ENCODE peak calls at places on chromosomes 2 and 18, in nine cellular contexts. Q is lower lobe of right lung; Z is IMR-90; D is esophagus squamous epithelium; A is HepG2; G is adrenal gland; S is SK-N-SH; T is CD8-positive, alpha-beta T cell; Y is mucosa of descending colon. U is an unnamed sample. For H3K9me3, the result is how much of the 10 kb centered on the place peaks cover.

GRCh38 chr2:237244976-237245646 is 159.4 kb downstream of the COPS8 start:
- DNase-seq in Y (no peak), Q (no peak), S (no peak), G (no peak), A (no peak), Z (peak), T (no peak), D (no peak), U (no peak)

GRCh38 chr2:234164499-234165409 is 114.3 kb downstream of the SPP2 start:
- DNase-seq in D (no peak), Z (no peak), Y (no peak), S (no peak), G (no peak), T (peak), A (no peak), Q (no peak), U (no peak)

GRCh38 chr2:83103602-83104001 is 1355.5 kb downstream of the SUCLG1 start:
- DNase-seq in D (no peak), S (no peak), Q (no peak), A (no peak), T (no peak), Z (peak), G (no peak), Y (no peak), U (no peak)

GRCh38 chr2:226772389-226773179 is 27.0 kb downstream of the IRS1 start:
- DNase-seq in G (no peak), S (no peak), Z (peak), D (no peak), Q (no peak), T (no peak), Y (no peak), A (peak), U (no peak)

GRCh38 chr18:49731860-49732311 is 81.4 kb downstream of the ACAA2 start:
- DNase-seq in Z (no peak), D (no peak), G (no peak), A (peak), S (no peak), Q (no peak), T (no peak), Y (no peak), U (no peak)

GRCh38 chr2:46381263-46381849 is 84.1 kb downstream of the EPAS1 start:
- DNase-seq in Y (no peak), G (peak), S (no peak), Q (no peak), T (no peak), Z (peak), A (no peak), D (no peak), U (no peak)

GRCh38 chr2:241584446-241584845 is 25.9 kb downstream of the BOK start:
- DNase-seq in Y (no peak), Q (peak), S (no peak), Z (peak), A (no peak), G (no peak), D (no peak), T (no peak), U (no peak)

GRCh38 chr2:232577841-232578240 is 27.4 kb downstream of the EIF4E2 start:
- DNase-seq in Y (no peak), S (no peak), G (no peak), T (no peak), A (no peak), Q (no peak), D (no peak), Z (no peak), U (no peak)

GRCh38 chr18:13051159-13051558 is 60.0 kb downstream of the CEP192 start:
- DNase-seq in A (no peak), Q (no peak), S (no peak), G (no peak), D (no peak), Z (peak), T (no peak), Y (no peak), U (no peak)

GRCh38 chr2:84817239-84817655 is 63.6 kb downstream of the TRABD2A start:
- DNase-seq in Z (no peak), T (no peak), Q (no peak), Y (no peak), G (no peak), S (no peak), D (no peak), A (no peak), U (no peak)

GRCh38 chr2:147026261-147026660 is 818.6 kb upstream of the ACVR2A start:
- DNase-seq in G (no peak), A (no peak), Z (no peak), T (no peak), Y (no peak), S (no peak), Q (no peak), D (no peak), U (no peak)

GRCh38 chr18:23949863-23950262 is 64.7 kb upstream of the TTC39C start:
- DNase-seq in D (no peak), G (no peak), A (no peak), Q (no peak), S (no peak), Y (no peak), T (no peak), Z (no peak), U (no peak)

GRCh38 chr2:159146930-159147666 is 139.4 kb downstream of the WDSUB1 start:
- DNase-seq in T (no peak), A (no peak), Q (no peak), D (no peak), G (no peak), Z (no peak), S (no peak), Y (peak), U (no peak)

GRCh38 chr2:69720922-69721491 is 20.9 kb upstream of the ANXA4 start:
- DNase-seq in T (no peak), S (peak), G (no peak), Y (no peak), A (no peak), Z (no peak), Q (no peak), D (no peak), U (no peak)

GRCh38 chr2:192814376-192814775 is 619.6 kb upstream of the TMEFF2 start:
- DNase-seq in Y (no peak), A (no peak), G (no peak), D (no peak), S (no peak), Q (no peak), T (no peak), Z (no peak), U (no peak)

GRCh38 chr2:236167297-236168109 is 683 bp downstream of the GBX2 start:
- DNase-seq in Y (no peak), Z (peak), G (no peak), A (no peak), T (no peak), D (no peak), Q (no peak), S (peak), U (no peak)

GRCh38 chr2:236166781-236167296 is 1.3 kb downstream of the GBX2 start:
- DNase-seq in T (no peak), D (no peak), Q (no peak), Y (no peak), G (no peak), Z (no peak), S (peak), A (no peak), U (no peak)

GRCh38 chr2:236165491-236166156 is 2.6 kb downstream of the GBX2 start:
- DNase-seq in D (no peak), G (no peak), T (no peak), A (no peak), Q (no peak), Z (no peak), S (peak), Y (no peak), U (no peak)

GRCh38 chr2:236164983-236165301 is 3.2 kb downstream of the GBX2 start:
- DNase-seq in T (no peak), D (no peak), A (no peak), Y (no peak), G (no peak), S (peak), Z (no peak), Q (no peak), U (no peak)

GRCh38 chr2:236166157-236166780 is 1.9 kb downstream of the GBX2 start:
- DNase-seq in Z (no peak), S (peak), G (no peak), A (no peak), Q (no peak), D (no peak), T (no peak), Y (no peak), U (no peak)
- H3K4me3 ChIP-seq in Z (peak), S (peak), G (no peak), A (peak), Q (peak), D (peak), T (no peak), Y (no peak), U (no peak)

DNA sequence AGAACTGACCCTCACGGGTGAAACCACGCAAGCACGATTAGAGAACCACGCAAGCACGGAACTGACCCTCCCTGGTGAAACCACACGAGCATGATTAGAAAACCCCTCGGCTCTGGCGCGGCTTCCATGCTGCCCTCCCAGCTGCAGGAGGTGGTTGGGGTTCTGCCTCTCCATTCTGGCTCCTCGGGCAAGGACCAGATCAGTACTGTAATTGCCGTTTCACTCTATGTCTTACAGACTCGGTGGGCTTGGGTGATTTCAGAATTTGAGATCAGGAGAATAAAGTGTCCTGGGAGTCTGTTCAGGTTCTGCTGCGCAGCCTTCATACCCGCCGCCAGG is 58.3 kb upstream of the KCNG2 start:
- DNase-seq in A (no peak), Q (no peak), Z (no peak), T (no peak), G (no peak), S (no peak), Y (no peak), D (no peak), U (peak)
- H3K9me3 ChIP-seq in A (under half), Q (under half), Z (under half), T (under half), G (under half), S (under half), Y (under half), D (under half), U (under half)

DNA sequence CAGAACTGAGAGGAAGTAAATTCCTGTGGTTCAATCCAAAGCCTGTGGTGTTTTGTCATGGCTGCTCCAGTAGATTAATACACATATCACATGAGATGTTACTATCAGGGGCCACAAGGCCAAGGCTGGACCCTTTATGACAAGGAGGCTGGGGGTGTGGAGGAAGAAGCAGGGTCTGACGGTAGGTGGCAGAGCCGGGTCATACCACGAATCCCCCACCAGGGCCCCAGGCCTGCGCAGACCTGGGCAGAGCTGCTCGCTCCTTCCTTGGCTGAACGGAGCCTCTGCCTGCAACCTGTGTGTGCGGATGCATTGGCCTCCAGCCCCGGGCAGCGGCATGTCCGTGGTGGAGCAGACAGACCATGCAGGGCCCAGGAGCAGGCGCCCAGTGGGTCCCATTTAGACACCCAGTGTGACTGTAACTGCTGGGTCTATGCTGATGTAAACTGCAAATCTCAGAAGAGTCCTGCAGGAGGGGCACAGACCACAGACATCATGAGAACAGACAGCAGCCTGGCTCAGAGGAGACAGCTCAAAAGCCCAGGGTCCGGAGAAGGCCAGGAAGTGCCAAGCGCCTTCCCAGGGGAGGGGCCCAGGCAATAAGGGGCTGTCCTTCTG is 155.2 kb downstream of the PXDN start:
- DNase-seq in A (no peak), G (no peak), D (no peak), Y (no peak), S (no peak), T (no peak), Z (peak), Q (peak), U (peak)
- TF ChIP-seq CTCF in A (peak), G (no peak), D (no peak), Y (no peak), S (peak), T (no peak), Z (peak), Q (no peak), U (peak)

GRCh38 chr2:148244593-148245292 is 223.9 kb downstream of the MBD5 start:
- DNase-seq in Z (peak), Q (no peak), T (no peak), Y (no peak), S (no peak), G (no peak), D (no peak), A (peak), U (no peak)
- H3K4me3 ChIP-seq in Z (no peak), Q (no peak), T (no peak), Y (no peak), S (no peak), G (no peak), D (no peak), A (no peak), U (no peak)

U was measured in RWPE2.